ENCODE peak calls at places on chromosomes 4 and X, in nine cellular contexts. Q is AG04450, F is endodermal cell, A is tibial artery, L is colonic mucosa, Z is neural progenitor cell, C is omental fat pad, S is progenitor cell of endocrine pancreas, P is uterus. U is an unnamed sample.

GRCh38 chr4:158826882-158827281 is 58.1 kb downstream of the FNIP2 start:
- DNase-seq in Q (no peak), F (no peak), A (no peak), L (peak), Z (no peak), C (no peak), S (no peak), P (no peak), U (no peak)

GRCh38 chr4:126448093-126448820 is 1133.5 kb downstream of the FAT4 start:
- DNase-seq in Q (no peak), F (no peak), A (no peak), L (no peak), Z (no peak), C (no peak), S (no peak), P (no peak), U (no peak)

GRCh38 chr4:72513227-72513626 is 55.8 kb downstream of the ADAMTS3 start:
- DNase-seq in Q (no peak), F (no peak), A (no peak), L (no peak), Z (no peak), C (no peak), S (no peak), P (no peak), U (no peak)

GRCh38 chr4:119678761-119679160 is 50.2 kb upstream of the PDE5A start:
- DNase-seq in Q (no peak), F (no peak), A (no peak), L (no peak), Z (no peak), C (no peak), S (no peak), P (no peak), U (no peak)

GRCh38 chr4:8403173-8403753 is 37.3 kb downstream of the ACOX3 start:
- DNase-seq in Q (peak), F (peak), A (peak), L (peak), Z (peak), C (peak), S (peak), P (peak), U (peak)

GRCh38 chr4:175246941-175247340 is 328.8 kb downstream of the ADAM29 start:
- DNase-seq in Q (no peak), F (no peak), A (no peak), L (no peak), Z (no peak), C (no peak), S (no peak), P (no peak), U (no peak)

GRCh38 chrX:109911046-109911445 is 91.9 kb upstream of the TMEM164 start:
- DNase-seq in Q (no peak), F (no peak), A (no peak), L (no peak), Z (no peak), C (no peak), S (no peak), P (no peak), U (peak)

GRCh38 chr4:173675446-173675845 is 145.4 kb upstream of the HAND2 start:
- DNase-seq in Q (no peak), F (no peak), A (no peak), L (no peak), Z (no peak), C (no peak), S (no peak), P (no peak), U (no peak)

GRCh38 chrX:11555759-11556158 is 110.0 kb downstream of the ARHGAP6 start:
- DNase-seq in Q (no peak), F (no peak), A (no peak), L (no peak), Z (no peak), C (no peak), S (no peak), P (no peak), U (peak)

GRCh38 chrX:106481341-106481740 is 130.4 kb upstream of the RADX start:
- DNase-seq in Q (peak), F (peak), A (peak), L (peak), Z (peak), C (peak), S (peak), P (no peak), U (peak)

GRCh38 chrX:138669693-138670092 is 41.8 kb downstream of the FGF13 start:
- DNase-seq in Q (no peak), F (no peak), A (no peak), L (no peak), Z (no peak), C (no peak), S (no peak), P (no peak), U (no peak)

GRCh38 chr4:105147226-105148151 is 813 bp downstream of the TET2 start:
- DNase-seq in Q (no peak), F (peak), A (peak), L (peak), Z (peak), C (no peak), S (no peak), P (no peak), U (peak)

GRCh38 chrX:84441143-84441542 is 61.1 kb downstream of the HDX start:
- DNase-seq in Q (peak), F (no peak), A (no peak), L (no peak), Z (no peak), C (no peak), S (no peak), P (no peak), U (no peak)

GRCh38 chr4:121358473-121358872 is 22.3 kb downstream of the QRFPR start:
- DNase-seq in Q (no peak), F (no peak), A (no peak), L (no peak), Z (no peak), C (no peak), S (no peak), P (no peak), U (peak)

GRCh38 chr4:7691992-7692391 is 247.7 kb downstream of the AFAP1 start:
- DNase-seq in Q (no peak), F (no peak), A (no peak), L (no peak), Z (no peak), C (no peak), S (no peak), P (no peak), U (no peak)

GRCh38 chrX:39705299-39705698 is 392.5 kb downstream of the BCOR start:
- DNase-seq in Q (peak), F (peak), A (peak), L (peak), Z (no peak), C (no peak), S (no peak), P (peak), U (peak)

GRCh38 chr4:56863441-56864129 is 42.1 kb upstream of the SPINK2 start:
- DNase-seq in Q (no peak), F (no peak), A (no peak), L (no peak), Z (no peak), C (no peak), S (no peak), P (no peak), U (no peak)

GRCh38 chr4:43999669-44000068 is 448.9 kb downstream of the KCTD8 start:
- DNase-seq in Q (no peak), F (no peak), A (no peak), L (no peak), Z (no peak), C (no peak), S (no peak), P (no peak), U (no peak)

GRCh38 chr4:186104895-186105720 is 604 bp downstream of the FAM149A start:
- DNase-seq in Q (no peak), F (peak), A (no peak), L (peak), Z (peak), C (no peak), S (peak), P (peak), U (no peak)

GRCh38 chr4:6425336-6425735 is 47.1 kb downstream of the PPP2R2C start:
- DNase-seq in Q (no peak), F (no peak), A (no peak), L (no peak), Z (no peak), C (no peak), S (no peak), P (no peak), U (no peak)

GRCh38 chr4:37689353-37689752 is 3.2 kb upstream of the RELL1 start:
- DNase-seq in Q (no peak), F (no peak), A (no peak), L (no peak), Z (no peak), C (no peak), S (no peak), P (no peak), U (peak)

GRCh38 chr4:123562994-123563745 is 166.6 kb downstream of the SPRY1 start:
- DNase-seq in Q (no peak), F (no peak), A (no peak), L (no peak), Z (no peak), C (no peak), S (no peak), P (no peak), U (peak)

DNA sequence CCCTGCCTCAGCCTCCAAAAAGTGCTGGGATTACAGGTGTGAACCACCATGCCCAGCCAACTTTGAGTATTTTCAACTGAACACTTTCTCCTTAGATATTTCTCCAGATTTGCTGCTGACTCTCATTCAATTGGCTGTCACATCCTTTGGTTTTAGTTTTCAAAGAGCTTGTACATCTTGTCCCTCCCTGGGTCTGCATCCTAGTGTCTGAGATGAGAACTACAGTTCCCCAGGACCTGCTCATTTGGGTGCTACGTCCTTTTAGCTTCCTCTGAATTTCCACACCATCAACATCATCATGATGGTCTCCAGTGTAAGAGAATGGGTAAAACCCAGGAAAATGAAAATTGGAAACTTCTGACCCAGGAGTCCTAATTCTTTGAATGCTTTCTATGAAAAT is 312.9 kb downstream of the NLGN4X start:
- DNase-seq in Q (no peak), F (no peak), A (no peak), L (no peak), Z (no peak), C (no peak), S (no peak), P (no peak), U (no peak)
- TF ChIP-seq CTCF in Q (no peak), F (peak), A (no peak), L (no peak), Z (peak), C (no peak), S (peak), P (no peak), U (no peak)

GRCh38 chr4:98143001-98143899 is at the start of gene STPG2:
- DNase-seq in Q (peak), F (peak), A (peak), L (peak), Z (peak), C (peak), S (peak), P (peak), U (peak)
- TF ChIP-seq CTCF in Q (peak), F (peak), A (no peak), L (peak), Z (peak), C (no peak), S (peak), P (peak), U (peak)

GRCh38 chr4:117085185-117085701 is at the start of gene TRAM1L1:
- DNase-seq in Q (peak), F (peak), A (peak), L (peak), Z (peak), C (no peak), S (peak), P (peak), U (peak)
- TF ChIP-seq CTCF in Q (peak), F (peak), A (no peak), L (no peak), Z (peak), C (no peak), S (peak), P (no peak), U (peak)

GRCh38 chrX:43121637-43122036 is 343.7 kb upstream of the PPP1R2C start:
- DNase-seq in Q (no peak), F (peak), A (no peak), L (no peak), Z (peak), C (no peak), S (no peak), P (no peak), U (no peak)
- TF ChIP-seq CTCF in Q (no peak), F (peak), A (no peak), L (no peak), Z (peak), C (no peak), S (no peak), P (no peak), U (no peak)

GRCh38 chrX:112048707-112049106 is 33.9 kb downstream of the TRPC5 start:
- DNase-seq in Q (no peak), F (no peak), A (no peak), L (no peak), Z (peak), C (no peak), S (no peak), P (no peak), U (no peak)
- TF ChIP-seq CTCF in Q (no peak), F (peak), A (no peak), L (no peak), Z (peak), C (no peak), S (no peak), P (no peak), U (no peak)

DNA sequence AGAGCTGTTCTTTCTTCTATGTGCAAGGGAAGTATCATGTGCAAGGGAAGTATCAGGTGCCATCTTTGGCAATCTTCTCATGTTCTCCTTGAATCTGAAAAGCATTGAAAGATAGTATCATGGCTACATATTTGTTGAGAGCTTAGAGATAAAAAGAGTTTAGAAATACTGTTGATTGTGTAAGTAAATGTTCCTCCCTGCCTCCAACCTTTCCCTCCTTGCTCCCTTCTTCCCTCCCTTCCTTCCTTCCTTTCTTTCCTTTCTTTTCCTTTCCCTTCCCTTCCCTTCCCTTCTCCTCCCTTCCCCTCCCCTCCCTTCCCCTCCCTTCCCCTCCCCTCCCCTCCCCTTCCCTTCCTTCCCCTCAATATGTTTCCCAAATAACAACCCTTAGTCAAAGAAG is 108.7 kb downstream of the GBA3 start:
- DNase-seq in Q (no peak), F (no peak), A (no peak), L (no peak), Z (no peak), C (no peak), S (no peak), P (no peak), U (no peak)
- TF ChIP-seq CTCF in Q (no peak), F (no peak), A (no peak), L (no peak), Z (no peak), C (no peak), S (no peak), P (no peak), U (no peak)

GRCh38 chr4:38884254-38884653 is 16.6 kb downstream of the FAM114A1 start:
- DNase-seq in Q (no peak), F (no peak), A (no peak), L (no peak), Z (no peak), C (no peak), S (no peak), P (no peak), U (no peak)
- TF ChIP-seq CTCF in Q (no peak), F (no peak), A (no peak), L (no peak), Z (no peak), C (no peak), S (no peak), P (no peak), U (no peak)

GRCh38 chrX:33207056-33207455 is 4.3 kb downstream of the DMD start:
- DNase-seq in Q (no peak), F (no peak), A (no peak), L (no peak), Z (no peak), C (no peak), S (no peak), P (no peak), U (peak)

GRCh38 chrX:33210156-33210555 is 1.2 kb downstream of the DMD start:
- DNase-seq in Q (no peak), F (no peak), A (no peak), L (no peak), Z (no peak), C (no peak), S (no peak), P (no peak), U (no peak)

DNA sequence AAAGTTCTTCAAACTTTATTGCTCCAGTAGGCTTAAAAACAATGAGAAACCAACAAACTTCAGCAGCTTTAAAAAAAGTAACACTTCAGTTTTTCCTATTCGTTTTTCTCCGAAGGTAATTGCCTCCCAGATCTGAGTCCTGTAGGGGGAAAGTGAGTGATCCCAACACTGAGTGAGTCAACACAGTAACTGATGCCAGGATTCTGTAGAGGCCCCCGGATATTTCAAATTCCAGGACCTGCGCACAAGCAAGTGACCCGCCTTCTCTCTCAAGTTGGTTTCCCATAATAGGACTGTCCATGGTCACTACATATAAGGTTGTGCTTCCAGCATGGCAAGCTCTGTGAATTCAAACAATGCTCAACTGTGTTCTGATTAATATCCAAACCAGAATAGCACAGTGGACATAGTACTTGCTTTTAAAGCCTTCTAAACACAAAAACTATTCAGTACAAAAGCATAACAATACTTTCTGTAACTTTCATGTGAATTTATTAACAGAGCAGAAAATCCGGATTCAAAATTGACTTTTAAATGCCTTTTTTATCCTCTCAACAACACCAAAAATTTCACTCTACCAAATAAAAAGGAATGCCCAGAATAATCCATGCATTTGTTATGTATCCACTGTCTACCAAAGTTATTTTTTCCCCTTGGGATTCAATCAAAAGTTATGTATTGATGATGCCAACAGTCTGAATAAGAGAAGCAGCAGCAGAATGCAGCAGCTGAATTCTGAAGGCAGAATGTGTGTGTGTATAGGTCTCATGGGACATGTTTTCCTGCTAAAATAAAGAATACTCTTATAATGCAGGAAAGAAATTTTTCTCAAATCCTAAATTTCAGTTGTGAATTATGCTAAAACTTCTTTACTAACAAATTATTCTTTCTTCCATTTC is at the start of gene DMD:
- DNase-seq in Q (peak), F (peak), A (peak), L (no peak), Z (peak), C (no peak), S (no peak), P (peak), U (peak)
- TF ChIP-seq CTCF in Q (no peak), F (peak), A (peak), L (no peak), Z (no peak), C (no peak), S (no peak), P (no peak), U (no peak)

DNA sequence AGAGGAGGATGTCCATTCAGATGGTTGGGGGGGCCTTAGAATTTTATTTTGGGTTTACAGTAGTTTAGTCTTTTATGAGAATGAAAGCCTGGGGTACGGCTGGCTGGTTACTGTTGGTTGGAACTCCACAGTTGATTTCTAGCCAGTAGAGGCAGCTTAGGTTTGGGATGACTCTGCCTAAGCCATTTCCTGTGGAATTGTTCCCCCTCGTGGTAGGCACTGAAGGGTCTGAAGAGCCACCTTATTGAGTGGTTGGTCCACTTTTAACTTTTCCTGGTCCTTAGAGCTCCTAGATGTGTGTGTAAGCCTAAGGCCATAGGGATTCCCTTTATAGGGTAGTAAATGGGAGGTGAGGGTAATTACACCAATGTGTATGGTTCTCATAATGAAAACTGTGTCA is 19.7 kb downstream of the SPIN3 start:
- DNase-seq in Q (no peak), F (no peak), A (no peak), L (no peak), Z (peak), C (no peak), S (no peak), P (no peak), U (peak)
- TF ChIP-seq CTCF in Q (no peak), F (peak), A (no peak), L (no peak), Z (peak), C (no peak), S (no peak), P (no peak), U (peak)